ENCODE peak calls at places on chromosome 10, in five cellular contexts. X, H, E, F and Q are unnamed samples.

GRCh38 chr10:13115832-13116793 is 16.1 kb downstream of the OPTN start:
- DNase-seq in E (no peak), H (no peak), F (peak; percentile 56), X (no peak), Q (no peak)

GRCh38 chr10:36542493-36542892 is 582.9 kb upstream of the ANKRD30A start:
- DNase-seq in E (no peak), X (no peak), H (no peak), F (no peak), Q (no peak)

GRCh38 chr10:61904711-61905445 is 3.4 kb downstream of the ARID5B start:
- DNase-seq in E (no peak), H (no peak), F (peak; percentile 30), X (no peak), Q (no peak)

GRCh38 chr10:52455095-52455494 is 141.0 kb downstream of the DKK1 start:
- DNase-seq in F (no peak), X (no peak), H (no peak), E (no peak), Q (no peak)

GRCh38 chr10:107589081-107589480 is 424.6 kb upstream of the SORCS1 start:
- DNase-seq in E (no peak), X (no peak), F (no peak), H (no peak), Q (no peak)

GRCh38 chr10:35641430-35642015 is 573 bp downstream of the FZD8 start:
- DNase-seq in H (no peak), X (no peak), E (no peak), F (no peak), Q (peak; percentile 32)

GRCh38 chr10:59362991-59363390 is 642 bp upstream of the FAM13C start:
- DNase-seq in H (no peak), F (peak; percentile 60), E (peak; percentile 83), X (no peak), Q (no peak)

GRCh38 chr10:28823501-28824075 is 146.3 kb downstream of the BAMBI start:
- DNase-seq in F (no peak), X (no peak), E (no peak), H (no peak), Q (no peak)

GRCh38 chr10:84235096-84235495 is 6.2 kb downstream of the LRIT1 start:
- DNase-seq in H (no peak), F (no peak), X (no peak), E (peak; percentile 1), Q (no peak)

GRCh38 chr10:79360499-79361342 is 13.5 kb downstream of the PPIF start:
- DNase-seq in H (no peak), E (peak; percentile 16), F (no peak), X (peak; percentile 41), Q (no peak)

GRCh38 chr10:6199131-6199733 is 3.5 kb upstream of the PFKFB3 start:
- DNase-seq in H (no peak), F (peak; percentile 31), E (no peak), X (no peak), Q (no peak)

GRCh38 chr10:6202684-6203330 is at the start of gene PFKFB3:
- DNase-seq in E (peak; percentile 97), X (peak; percentile 98), H (peak; percentile 84), F (peak; percentile 95), Q (peak; percentile 96)

GRCh38 chr10:6202098-6202683 is 541 bp upstream of the PFKFB3 start:
- DNase-seq in E (no peak), F (no peak), H (no peak), X (no peak), Q (no peak)

GRCh38 chr10:6201511-6201975 is 1.2 kb upstream of the PFKFB3 start:
- DNase-seq in F (peak; percentile 80), X (peak; percentile 95), E (peak; percentile 90), H (peak; percentile 61), Q (peak; percentile 75)

GRCh38 chr10:6200588-6201510 is 1.9 kb upstream of the PFKFB3 start:
- DNase-seq in F (peak; percentile 45), E (no peak), H (no peak), X (peak; percentile 88), Q (no peak)
- TF ChIP-seq POLR2AphosphoS5 in F (no peak), E (no peak), H (no peak), X (peak; percentile 63), Q (no peak)

GRCh38 chr10:132455441-132455971 is 58.5 kb downstream of the PWWP2B start:
- DNase-seq in E (no peak), F (peak; percentile 74), H (no peak), X (no peak), Q (no peak)
- TF ChIP-seq POLR2A in E (no peak), F (no peak), H (no peak), X (no peak), Q (no peak)

GRCh38 chr10:110207805-110208613 is 604 bp downstream of the MXI1 start:
- DNase-seq in E (no peak), H (no peak), X (peak; percentile 88), F (peak; percentile 53), Q (peak; percentile 29)
- TF ChIP-seq POLR2AphosphoS5 in E (no peak), H (no peak), X (no peak), F (no peak), Q (no peak)

GRCh38 chr10:16437540-16437894 is 707 bp downstream of the PTER start:
- DNase-seq in F (no peak), E (no peak), H (no peak), X (no peak), Q (no peak)

GRCh38 chr10:16441106-16441850 is 4.5 kb downstream of the PTER start:
- DNase-seq in F (no peak), E (no peak), H (no peak), X (no peak), Q (no peak)

GRCh38 chr10:16439294-16439693 is 2.5 kb downstream of the PTER start:
- DNase-seq in E (no peak), H (no peak), X (no peak), F (no peak), Q (no peak)

GRCh38 chr10:16442914-16443313 is 6.1 kb downstream of the PTER start:
- DNase-seq in F (no peak), X (no peak), E (no peak), H (no peak), Q (no peak)

GRCh38 chr10:16440396-16441105 is 3.7 kb downstream of the PTER start:
- DNase-seq in E (no peak), F (no peak), X (no peak), H (no peak), Q (no peak)
- TF ChIP-seq POLR2A in E (no peak), F (no peak), X (no peak), H (no peak), Q (no peak)

GRCh38 chr10:74063256-74063655 is 65.3 kb downstream of the VCL start:
- DNase-seq in E (no peak), H (no peak), X (no peak), F (no peak), Q (no peak)

GRCh38 chr10:74071151-74071550 is 73.2 kb downstream of the VCL start:
- DNase-seq in H (no peak), F (no peak), E (no peak), X (no peak), Q (no peak)

GRCh38 chr10:74072503-74072902 is 74.6 kb downstream of the VCL start:
- DNase-seq in E (no peak), X (no peak), F (no peak), H (no peak), Q (no peak)

GRCh38 chr10:74067373-74068370 is 69.8 kb downstream of the VCL start:
- DNase-seq in X (no peak), F (no peak), E (no peak), H (no peak), Q (no peak)
- TF ChIP-seq POLR2AphosphoS5 in X (no peak), F (no peak), E (no peak), H (no peak), Q (no peak)

DNA sequence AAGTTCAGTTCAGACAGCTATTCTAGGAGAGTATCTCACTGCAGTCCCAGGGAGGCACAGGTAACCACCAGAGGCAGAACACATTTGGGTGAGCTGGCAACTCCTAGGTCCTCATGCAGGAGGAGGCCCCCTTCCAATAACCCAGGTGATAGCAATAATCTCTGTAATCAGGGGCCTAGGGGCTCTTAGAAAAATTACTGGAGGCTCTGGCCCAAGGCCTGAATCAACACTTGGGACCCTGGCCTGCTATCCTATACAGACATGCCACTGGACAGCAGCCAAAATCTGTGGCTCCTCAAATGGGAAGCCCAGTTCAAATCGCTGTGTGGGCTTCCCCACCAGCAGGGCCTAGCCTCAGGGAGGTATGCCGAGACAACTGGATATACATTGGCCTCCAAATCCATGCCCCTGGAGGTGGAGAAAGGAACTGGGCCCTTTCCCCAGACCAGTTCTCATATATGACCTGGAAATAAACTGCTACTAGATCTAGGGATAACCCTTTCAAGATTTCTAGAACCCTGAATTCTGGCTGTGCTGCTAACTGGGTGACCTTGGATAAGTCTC is 1.6 kb downstream of the AVPI1 start:
- DNase-seq in H (no peak), F (peak; percentile 66), E (no peak), X (no peak), Q (no peak)
- TF ChIP-seq POLR2A in H (no peak), F (peak; percentile 49), E (no peak), X (no peak), Q (no peak)

DNA sequence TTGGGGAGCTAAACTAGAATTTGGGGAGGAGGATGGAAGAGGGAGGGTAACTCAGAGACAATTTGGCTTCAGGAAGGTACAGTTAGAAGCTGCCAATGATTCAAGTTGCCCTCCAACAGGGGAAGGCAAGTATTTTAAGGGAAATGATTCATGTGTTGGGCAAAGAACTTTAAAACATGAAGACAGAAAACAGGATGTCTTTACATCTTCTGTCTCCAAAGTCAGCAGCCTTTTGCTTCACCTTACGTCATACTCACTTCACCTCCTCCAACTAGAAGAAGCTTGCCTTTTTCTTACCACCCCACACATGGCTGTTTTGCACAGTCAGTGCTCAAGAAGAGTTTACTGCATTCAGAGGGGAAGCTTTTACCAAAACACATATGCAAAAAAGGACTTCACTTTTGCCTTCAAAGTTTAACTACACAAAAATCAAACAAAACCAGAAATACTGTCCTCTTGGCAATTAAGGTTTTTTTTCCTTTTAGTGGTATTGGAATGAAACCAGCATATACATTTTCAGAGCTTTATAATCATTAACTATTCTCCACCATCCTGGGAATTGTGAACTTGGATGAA is 36.0 kb downstream of the PPP1R3C start:
- DNase-seq in F (no peak), E (no peak), X (no peak), H (no peak), Q (no peak)
- TF ChIP-seq POLR2AphosphoS5 in F (no peak), E (no peak), X (no peak), H (no peak), Q (no peak)

GRCh38 chr10:102796407-102797176 is 40.6 kb downstream of the CYP17A1 start:
- DNase-seq in X (peak; percentile 94), E (peak; percentile 94), H (peak; percentile 43), F (peak; percentile 82), Q (peak; percentile 52)
- TF ChIP-seq POLR2A in X (no peak), E (no peak), H (peak; percentile 32), F (peak; percentile 58), Q (peak; percentile 53)

GRCh38 chr10:123944661-123945060 is 53.1 kb upstream of the CPXM2 start:
- DNase-seq in H (no peak), X (no peak), F (no peak), E (no peak), Q (no peak)

GRCh38 chr10:123948030-123948823 is 56.6 kb upstream of the CPXM2 start:
- DNase-seq in X (no peak), E (no peak), H (no peak), F (no peak), Q (no peak)

GRCh38 chr10:123943307-123943706 is 51.7 kb upstream of the CPXM2 start:
- DNase-seq in H (no peak), F (no peak), X (no peak), E (no peak), Q (no peak)

GRCh38 chr10:123942114-123942513 is 50.5 kb upstream of the CPXM2 start:
- DNase-seq in X (no peak), F (no peak), E (no peak), H (no peak), Q (no peak)

GRCh38 chr10:123945506-123945905 is 53.9 kb upstream of the CPXM2 start:
- DNase-seq in H (no peak), X (no peak), E (no peak), F (no peak), Q (no peak)
- TF ChIP-seq POLR2AphosphoS5 in H (no peak), X (no peak), E (no peak), F (no peak), Q (no peak)